ENCODE peak calls at places on chromosome 5, in seven cellular contexts. H is HepG2, A is HCT116, Q is H1, X is SK-N-SH, D is K562, E is GM12878. I is an unnamed sample.
A peak's percentile ranks its signal among the peaks of the same experiment; 100 is the strongest.

GRCh38 chr5:55306641-55307382 is 682 bp downstream of the DHX29 start:
- DNase-seq in X (peak; percentile 40), A (no peak), E (no peak), H (peak; percentile 27), Q (no peak), D (no peak), I (no peak)

GRCh38 chr5:81194633-81195333 is 38.3 kb upstream of the CKMT2 start:
- DNase-seq in Q (peak; percentile 39), E (no peak), X (peak; percentile 94), A (peak; percentile 68), H (peak; percentile 5), D (peak; percentile 87), I (peak; percentile 56)

GRCh38 chr5:72328172-72328571 is 8.0 kb downstream of the PTCD2 start:
- DNase-seq in H (no peak), X (peak; percentile 12), D (no peak), E (no peak), Q (no peak), A (no peak), I (no peak)

GRCh38 chr5:145946112-145946861 is 9.9 kb downstream of the SH3RF2 start:
- DNase-seq in Q (no peak), A (peak; percentile 95), X (peak; percentile 14), E (peak; percentile 27), D (no peak), H (peak; percentile 77), I (no peak)

GRCh38 chr5:120600639-120601038 is 136.5 kb downstream of the PRR16 start:
- DNase-seq in X (no peak), A (no peak), Q (no peak), D (no peak), H (no peak), E (no peak), I (no peak)

GRCh38 chr5:76256116-76256889 is 146.8 kb upstream of the IQGAP2 start:
- DNase-seq in X (peak; percentile 71), E (no peak), Q (no peak), D (peak; percentile 36), A (peak; percentile 52), H (peak; percentile 63), I (peak; percentile 58)

GRCh38 chr5:140245354-140245753 is 57.5 kb downstream of the PFDN1 start:
- DNase-seq in D (no peak), Q (no peak), X (no peak), H (no peak), E (no peak), A (no peak), I (no peak)

GRCh38 chr5:73682176-73682575 is 56.2 kb downstream of the ARHGEF28 start:
- DNase-seq in H (no peak), X (no peak), D (no peak), A (no peak), Q (no peak), E (no peak), I (no peak)

GRCh38 chr5:172690258-172691075 is 49.4 kb downstream of the NEURL1B start:
- DNase-seq in E (peak; percentile 42), Q (no peak), D (no peak), A (no peak), H (no peak), X (peak; percentile 16), I (no peak)

GRCh38 chr5:10556331-10556807 is 7.5 kb upstream of the ANKRD33B start:
- DNase-seq in A (no peak), E (no peak), Q (no peak), H (no peak), X (no peak), D (no peak), I (no peak)

GRCh38 chr5:55857247-55857640 is 6.1 kb downstream of the IL31RA start:
- DNase-seq in E (no peak), X (no peak), Q (no peak), A (no peak), D (no peak), H (no peak), I (no peak)

GRCh38 chr5:87127956-87128687 is 139.6 kb upstream of the RASA1 start:
- DNase-seq in D (no peak), X (no peak), A (no peak), Q (no peak), H (no peak), E (no peak), I (no peak)

GRCh38 chr5:148708854-148709253 is 54.5 kb upstream of the HTR4 start:
- DNase-seq in X (no peak), Q (no peak), H (no peak), E (no peak), D (no peak), A (no peak), I (no peak)

GRCh38 chr5:102823441-102823874 is 68.4 kb downstream of the PAM start:
- DNase-seq in X (no peak), H (no peak), A (peak; percentile 13), Q (no peak), D (no peak), E (no peak), I (no peak)
- TF ChIP-seq YY1 in X (no peak), H (no peak), A (no peak), Q (no peak), D (no peak), E (no peak), I (no peak)

GRCh38 chr5:141637266-141637692 is 482 bp downstream of the RELL2 start:
- DNase-seq in E (no peak), Q (no peak), A (no peak), X (peak; percentile 86), D (peak; percentile 62), H (no peak), I (no peak)

GRCh38 chr5:141638771-141639170 is 2.0 kb downstream of the RELL2 start:
- DNase-seq in Q (no peak), X (no peak), E (no peak), D (no peak), H (no peak), A (no peak), I (no peak)

GRCh38 chr5:141639357-141640050 is 2.7 kb downstream of the RELL2 start:
- DNase-seq in Q (no peak), H (no peak), E (no peak), D (no peak), A (no peak), X (no peak), I (no peak)

GRCh38 chr5:141636413-141637265 is at the start of the genes HDAC3 and RELL2:
- DNase-seq in D (peak; percentile 91), E (no peak), H (peak; percentile 81), A (peak; percentile 68), X (peak; percentile 99), Q (peak; percentile 78), I (peak; percentile 79)

GRCh38 chr5:141637693-141638419 is 1.1 kb downstream of the RELL2 start:
- DNase-seq in H (peak; percentile 37), X (peak; percentile 81), D (peak; percentile 81), E (no peak), A (no peak), Q (peak; percentile 87), I (peak; percentile 82)
- TF ChIP-seq YY1 in H (no peak), X (no peak), D (no peak), E (no peak), A (no peak), Q (peak; percentile 32), I (no peak)

GRCh38 chr5:181031716-181032115 is 8.3 kb upstream of the BTNL9 start:
- DNase-seq in H (no peak), A (no peak), X (no peak), E (no peak), Q (no peak), D (no peak), I (no peak)

GRCh38 chr5:181027452-181028031 is 12.5 kb upstream of the BTNL9 start:
- DNase-seq in E (no peak), A (no peak), H (no peak), Q (no peak), D (no peak), X (no peak), I (no peak)

GRCh38 chr5:181024245-181025029 is 15.6 kb upstream of the BTNL9 start:
- DNase-seq in A (no peak), H (no peak), D (no peak), E (no peak), X (no peak), Q (no peak), I (no peak)

DNA sequence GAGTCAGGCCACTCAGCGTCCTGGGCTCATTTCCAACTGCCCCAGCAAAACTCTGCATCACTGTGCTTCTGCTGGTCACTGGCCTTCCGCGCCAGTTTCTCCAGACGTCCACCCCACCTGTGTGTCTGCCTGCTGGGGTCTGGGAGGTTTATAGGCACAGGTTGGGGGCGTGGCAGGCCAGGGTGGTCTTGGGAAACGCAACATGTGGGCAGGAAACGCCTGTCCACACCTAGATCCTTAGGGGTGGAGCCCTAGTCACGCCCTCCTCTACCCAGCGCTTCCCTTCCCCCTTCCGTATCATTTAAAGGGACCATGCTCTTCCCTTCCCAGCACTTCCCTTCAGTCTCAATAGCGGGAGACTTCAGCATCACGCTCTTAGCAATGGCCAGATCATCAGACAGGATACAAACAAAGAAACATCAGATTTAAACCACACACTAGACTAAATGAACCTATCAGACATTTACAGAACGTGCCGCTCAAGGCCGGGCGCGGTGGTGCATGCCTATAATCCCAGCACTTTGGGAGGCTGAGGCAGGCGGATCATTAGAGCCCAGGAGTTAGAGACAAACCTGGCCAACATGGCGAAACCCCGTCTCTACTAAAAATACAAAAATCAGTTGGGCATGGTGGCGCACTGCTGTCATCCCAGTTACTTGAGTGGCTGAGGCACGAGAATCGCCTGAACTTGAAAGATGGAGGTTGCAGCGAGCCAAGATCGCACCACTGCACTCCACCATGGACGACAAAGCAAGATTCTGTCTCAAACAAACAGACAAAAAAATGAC is 11.8 kb upstream of the BTNL9 start:
- DNase-seq in A (peak; percentile 90), X (no peak), H (no peak), Q (peak; percentile 49), D (peak; percentile 80), E (no peak), I (no peak)
- TF ChIP-seq YY1 in A (no peak), X (no peak), H (no peak), Q (no peak), D (peak; percentile 23), E (no peak), I (no peak)

GRCh38 chr5:6712136-6712581 is 1.1 kb upstream of the TENT4A start:
- DNase-seq in E (no peak), A (no peak), Q (no peak), H (peak; percentile 52), X (peak; percentile 66), D (peak; percentile 48), I (no peak)
- TF ChIP-seq YY1 in E (no peak), A (no peak), Q (no peak), H (no peak), X (no peak), D (no peak), I (no peak)

DNA sequence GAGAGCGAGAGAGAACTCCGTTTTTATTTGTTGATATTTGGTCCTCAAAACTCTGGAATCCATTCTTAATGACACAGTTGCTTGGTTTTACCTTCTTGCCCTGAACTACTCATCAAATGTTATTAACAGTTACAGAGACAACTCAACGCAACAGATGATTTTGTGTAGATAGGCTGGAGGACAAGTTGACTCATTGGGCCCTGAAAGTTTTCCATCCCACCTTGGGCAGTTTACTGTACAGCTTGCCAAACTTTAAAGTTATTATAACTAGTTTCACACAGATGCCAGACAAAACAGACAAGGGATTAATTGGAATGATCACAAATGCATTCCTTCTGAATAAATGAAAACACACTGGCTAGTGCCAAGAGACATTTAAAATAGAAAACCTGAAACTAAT is 339.9 kb downstream of the ARL15 start:
- DNase-seq in E (no peak), A (no peak), Q (no peak), X (no peak), H (no peak), D (no peak), I (no peak)
- TF ChIP-seq YY1 in E (no peak), A (no peak), Q (no peak), X (no peak), H (no peak), D (no peak), I (no peak)